ENCODE peak calls at places on chromosome X, in ten cellular contexts. Y is HepG2, I is mammary epithelial cell, T is psoas muscle, D is brain microvascular endothelial cell, C is epithelial cell of esophagus, H is foreskin fibroblast, J is pancreas, M is neural progenitor cell, B is testis. E is an unnamed sample.
A peak's percentile ranks its signal among the peaks of the same experiment; 100 is the strongest.

GRCh38 chrX:28324306-28324705 is 262.9 kb upstream of the IL1RAPL1 start:
- DNase-seq in T (no peak), D (no peak), H (no peak), I (no peak), Y (no peak), M (no peak), B (no peak), C (peak; percentile 0), J (no peak), E (no peak)

GRCh38 chrX:46257451-46257879 is 287.8 kb downstream of the ZNF674 start:
- DNase-seq in D (no peak), I (peak; percentile 82), M (no peak), T (no peak), B (no peak), H (peak; percentile 29), C (peak; percentile 53), J (no peak), Y (no peak), E (no peak)

GRCh38 chrX:136047969-136048368 is 62.7 kb downstream of the SLC9A6 start:
- DNase-seq in C (no peak), D (peak; percentile 25), M (no peak), Y (no peak), T (no peak), I (no peak), J (no peak), B (no peak), H (peak; percentile 83), E (no peak)

GRCh38 chrX:153562546-153562945 is 36.4 kb downstream of the CCNQ start:
- DNase-seq in J (no peak), H (no peak), Y (no peak), B (no peak), M (no peak), T (no peak), I (no peak), D (no peak), C (no peak), E (no peak)

GRCh38 chrX:133983974-133984578 is 1.3 kb downstream of the GPC3 start:
- DNase-seq in M (peak; percentile 50), I (no peak), T (no peak), B (no peak), Y (no peak), D (no peak), H (peak; percentile 3), C (no peak), J (no peak), E (no peak)

GRCh38 chrX:154019061-154019621 is 561 bp downstream of the IRAK1 start:
- DNase-seq in B (no peak), J (no peak), C (no peak), H (no peak), I (no peak), T (no peak), D (no peak), M (peak; percentile 23), Y (no peak), E (no peak)

GRCh38 chrX:143663755-143664154 is 27.9 kb upstream of the SLITRK4 start:
- DNase-seq in H (no peak), T (no peak), Y (no peak), J (no peak), C (no peak), B (no peak), M (no peak), D (no peak), I (no peak), E (no peak)

GRCh38 chrX:6226053-6226645 is 2.5 kb downstream of the NLGN4X start:
- DNase-seq in C (peak; percentile 4), I (peak; percentile 15), M (peak; percentile 63), B (peak; percentile 14), D (no peak), J (no peak), Y (no peak), T (peak; percentile 11), H (peak; percentile 23), E (peak; percentile 11)

DNA sequence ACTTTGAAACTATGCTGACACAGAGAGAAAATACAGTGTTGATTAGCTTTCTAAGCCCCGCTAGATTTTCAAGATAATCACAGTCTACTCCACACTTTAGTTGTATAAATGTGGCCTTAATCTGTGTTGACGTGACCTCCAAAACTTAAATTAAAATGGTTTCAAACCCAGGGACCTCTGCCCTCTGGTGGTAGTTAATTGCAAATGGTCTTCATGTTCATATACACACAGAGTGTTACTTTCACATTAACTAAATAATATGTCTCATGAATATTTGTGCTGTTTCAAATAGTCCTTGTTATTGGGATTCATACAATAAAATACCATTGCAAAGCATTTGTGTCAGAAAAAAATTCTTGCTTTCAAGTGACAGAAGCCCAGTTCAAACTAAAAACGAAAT is 64.3 kb downstream of the TASL start:
- DNase-seq in H (peak; percentile 28), J (no peak), Y (peak; percentile 4), C (peak; percentile 16), T (no peak), M (peak; percentile 6), I (no peak), B (no peak), D (no peak), E (no peak)
- TF ChIP-seq CTCF in H (peak; percentile 25), J (peak; percentile 31), Y (peak; percentile 13), C (peak; percentile 39), T (peak; percentile 29), M (peak; percentile 60), I (peak; percentile 67), B (no peak), D (peak; percentile 49), E (peak; percentile 31)

GRCh38 chrX:40893251-40893910 is 158.0 kb upstream of the MED14 start:
- DNase-seq in J (no peak), H (no peak), D (no peak), C (peak; percentile 1), T (no peak), Y (no peak), B (no peak), M (no peak), I (no peak), E (no peak)

GRCh38 chrX:40891798-40892197 is 156.5 kb upstream of the MED14 start:
- DNase-seq in D (no peak), M (no peak), J (no peak), Y (no peak), B (no peak), H (no peak), C (no peak), T (no peak), I (no peak), E (no peak)

GRCh38 chrX:40895246-40895645 is 159.9 kb upstream of the MED14 start:
- DNase-seq in C (no peak), H (no peak), T (no peak), B (no peak), D (no peak), M (no peak), Y (no peak), I (no peak), J (no peak), E (no peak)

GRCh38 chrX:40897768-40898167 is 162.4 kb upstream of the MED14 start:
- DNase-seq in J (no peak), H (no peak), Y (no peak), M (no peak), I (no peak), T (no peak), C (no peak), B (no peak), D (no peak), E (no peak)
- H3K4me3 ChIP-seq in J (no peak overlapping the region), H (no peak overlapping the region), Y (peak overlapping the region; percentile 37), M (no peak overlapping the region), I (no peak overlapping the region), T (no peak overlapping the region), C (no peak overlapping the region), B (no peak overlapping the region), D (no peak overlapping the region), E (no peak overlapping the region)

GRCh38 chrX:47849776-47850175 is 13.1 kb downstream of the ZNF81 start:
- DNase-seq in H (peak; percentile 53), M (no peak), C (no peak), B (no peak), J (no peak), I (no peak), T (no peak), Y (no peak), D (no peak), E (no peak)

GRCh38 chrX:47859686-47860085 is 23.0 kb downstream of the ZNF81 start:
- DNase-seq in C (no peak), I (no peak), J (no peak), T (no peak), H (no peak), B (no peak), M (no peak), Y (no peak), D (no peak), E (no peak)

DNA sequence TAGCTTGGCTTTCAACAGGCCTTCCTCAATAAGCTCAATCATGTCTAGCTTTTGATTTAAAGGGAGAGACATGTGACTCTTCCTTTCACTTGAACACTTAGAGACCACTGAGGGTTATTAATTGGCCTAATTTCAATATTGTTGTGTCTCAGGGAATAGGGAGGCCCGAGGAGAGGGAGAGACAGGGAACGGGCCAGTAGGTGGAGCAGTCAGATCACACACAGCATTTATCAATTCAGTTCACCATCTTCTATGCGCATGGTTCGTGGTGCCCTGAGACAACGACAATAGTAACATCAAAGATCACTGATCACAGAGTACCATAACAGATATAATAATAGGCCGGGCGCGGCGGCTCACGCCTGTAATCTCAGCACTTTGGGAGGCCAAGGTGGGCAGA is 17.8 kb downstream of the ZNF81 start:
- DNase-seq in T (peak; percentile 13), I (peak; percentile 14), M (peak; percentile 45), Y (no peak), B (peak; percentile 67), H (peak; percentile 68), C (peak; percentile 32), D (peak; percentile 24), J (peak; percentile 2), E (peak; percentile 9)
- TF ChIP-seq CTCF in T (peak; percentile 27), I (peak; percentile 41), M (peak; percentile 56), Y (peak; percentile 59), B (peak; percentile 39), H (peak; percentile 39), C (peak; percentile 50), D (peak; percentile 53), J (peak; percentile 24), E (peak; percentile 51)

GRCh38 chrX:39616098-39616729 is 481.5 kb downstream of the BCOR start:
- DNase-seq in D (no peak), H (no peak), T (no peak), I (no peak), M (no peak), J (no peak), B (no peak), C (no peak), Y (no peak), E (no peak)

GRCh38 chrX:39611468-39611867 is 486.3 kb downstream of the BCOR start:
- DNase-seq in C (no peak), B (no peak), Y (no peak), M (no peak), I (no peak), D (no peak), J (no peak), T (no peak), H (no peak), E (no peak)

GRCh38 chrX:39613997-39614679 is 483.6 kb downstream of the BCOR start:
- DNase-seq in B (no peak), M (peak; percentile 66), Y (no peak), J (no peak), T (no peak), H (no peak), C (no peak), D (no peak), I (peak; percentile 50), E (no peak)

GRCh38 chrX:39614680-39614998 is 483.1 kb downstream of the BCOR start:
- DNase-seq in T (no peak), I (no peak), B (no peak), J (no peak), D (no peak), Y (no peak), H (no peak), M (no peak), C (no peak), E (no peak)

DNA sequence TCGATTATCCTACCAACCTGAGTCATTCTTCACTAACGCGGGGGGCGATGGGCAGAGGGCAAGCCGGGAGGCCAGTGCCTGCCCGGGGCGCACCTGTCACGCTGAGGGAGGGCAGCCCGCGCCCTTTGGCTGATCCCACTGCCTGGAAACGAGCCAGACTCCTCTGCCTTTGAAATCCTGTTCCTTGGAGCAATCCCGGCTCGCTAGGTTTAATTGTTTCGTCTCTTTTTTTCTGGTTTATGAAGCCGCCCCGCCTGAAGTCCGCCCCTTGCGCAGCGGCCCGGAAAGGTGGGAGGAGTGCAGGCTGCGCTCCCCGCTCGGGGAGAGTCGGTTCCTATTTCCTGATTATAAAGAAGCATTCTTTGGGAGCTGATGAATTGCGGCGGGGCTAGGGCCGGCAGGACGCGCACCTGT is 484.2 kb downstream of the BCOR start:
- DNase-seq in B (no peak), Y (no peak), J (peak; percentile 28), C (no peak), I (peak; percentile 18), D (no peak), M (peak; percentile 88), H (no peak), T (peak; percentile 27), E (peak; percentile 35)
- H3K4me3 ChIP-seq in B (no peak overlapping the region), Y (no peak overlapping the region), J (no peak overlapping the region), C (no peak overlapping the region), I (no peak overlapping the region), D (no peak overlapping the region), M (peak overlapping the region; percentile 45), H (no peak overlapping the region), T (peak overlapping the region; percentile 54), E (peak overlapping the region; percentile 54)